ENCODE peak calls at places on chromosomes 7 and 10, in four cellular contexts. H, I, D and G are unnamed samples.

GRCh38 chr7:138854115-138854645 is 56.2 kb upstream of the ATP6V0A4 start:
- DNase-seq in I (no peak), H (no peak), D (no peak), G (no peak)

GRCh38 chr7:64878684-64879083 is 24.4 kb upstream of the ZNF273 start:
- DNase-seq in D (peak; percentile 1), H (no peak), I (peak; percentile 1), G (no peak)

GRCh38 chr7:131493559-131493958 is 62.9 kb downstream of the PODXL start:
- DNase-seq in H (no peak), I (no peak), D (no peak), G (no peak)

GRCh38 chr10:103547391-103547946 is 54.0 kb downstream of the NEURL1 start:
- DNase-seq in D (peak; percentile 18), I (no peak), H (peak; percentile 3), G (no peak)

GRCh38 chr10:27100800-27101347 is 580 bp upstream of the ANKRD26 start:
- DNase-seq in H (no peak), I (no peak), D (no peak), G (no peak)

GRCh38 chr7:135385209-135385608 is 124.7 kb downstream of the CNOT4 start:
- DNase-seq in I (no peak), H (no peak), D (no peak), G (no peak)

GRCh38 chr7:151388007-151388297 is 21.9 kb downstream of the WDR86 start:
- DNase-seq in D (no peak), I (no peak), H (no peak), G (no peak)

GRCh38 chr7:5210751-5211338 is 20.8 kb downstream of the WIPI2 start:
- DNase-seq in D (no peak), I (no peak), H (no peak), G (no peak)

GRCh38 chr7:138625849-138626230 is 75.3 kb downstream of the SVOPL start:
- DNase-seq in I (no peak), D (no peak), H (no peak), G (no peak)

GRCh38 chr7:45695249-45695995 is 121.3 kb downstream of the ADCY1 start:
- DNase-seq in D (peak; percentile 15), H (no peak), I (no peak), G (no peak)

GRCh38 chr7:156184164-156184563 is 371.9 kb upstream of the SHH start:
- DNase-seq in I (no peak), D (no peak), H (no peak), G (no peak)

GRCh38 chr10:80460399-80461207 is 6.5 kb downstream of the TSPAN14 start:
- DNase-seq in I (peak; percentile 43), D (peak; percentile 93), H (no peak), G (no peak)

GRCh38 chr10:13496164-13496563 is 32.6 kb downstream of the BEND7 start:
- DNase-seq in H (no peak), D (no peak), I (no peak), G (no peak)

GRCh38 chr7:157150825-157151412 is 12.2 kb downstream of the UBE3C start:
- DNase-seq in H (no peak), D (no peak), I (no peak), G (no peak)

GRCh38 chr7:47435889-47436312 is 146.0 kb downstream of the TNS3 start:
- DNase-seq in I (peak; percentile 81), H (no peak), D (peak; percentile 76), G (no peak)

GRCh38 chr7:52794621-52795020 is 240.8 kb upstream of the POM121L12 start:
- DNase-seq in I (no peak), H (no peak), D (no peak), G (no peak)

GRCh38 chr7:142745091-142745635 is 4.1 kb upstream of the PRSS1 start:
- DNase-seq in H (no peak), D (no peak), I (peak; percentile 45), G (no peak)

GRCh38 chr7:132221356-132221755 is 354.9 kb downstream of the PLXNA4 start:
- DNase-seq in I (no peak), H (no peak), D (peak; percentile 27), G (no peak)

GRCh38 chr7:107180378-107180777 is 11.6 kb downstream of the HBP1 start:
- DNase-seq in I (peak; percentile 70), H (no peak), D (peak; percentile 69), G (no peak)

GRCh38 chr7:18521236-18521589 is 25.7 kb downstream of the HDAC9 start:
- DNase-seq in D (no peak), H (no peak), I (no peak), G (no peak)

GRCh38 chr10:115844592-115844991 is 428.4 kb downstream of the GFRA1 start:
- DNase-seq in H (no peak), D (no peak), I (no peak), G (no peak)